ENCODE peak calls at places on chromosomes 1 and 21, in eight cellular contexts. U, E, Q, B, W, N, S and T are unnamed samples.

GRCh38 chr21:36754241-36754881 is 55.4 kb downstream of the SIM2 start:
- DNase-seq in U (no peak), E (no peak), Q (no peak), B (no peak), W (no peak), N (no peak), S (no peak), T (no peak)

GRCh38 chr1:178055779-178056471 is 38.0 kb upstream of the RASAL2 start:
- DNase-seq in U (no peak), E (no peak), Q (no peak), B (no peak), W (no peak), N (peak), S (no peak), T (no peak)

GRCh38 chr1:245807954-245808719 is 653.4 kb downstream of the KIF26B start:
- DNase-seq in U (no peak), E (no peak), Q (no peak), B (no peak), W (no peak), N (peak), S (no peak), T (peak)

GRCh38 chr1:166114419-166114818 is 52.4 kb downstream of the FAM78B start:
- DNase-seq in U (no peak), E (no peak), Q (no peak), B (no peak), W (no peak), N (no peak), S (no peak), T (no peak)

GRCh38 chr1:207631137-207631536 is 13.8 kb upstream of the CR1L start:
- DNase-seq in U (no peak), E (no peak), Q (no peak), B (no peak), W (no peak), N (no peak), S (no peak), T (no peak)

GRCh38 chr1:195663549-195664280 is 944.5 kb downstream of the KCNT2 start:
- DNase-seq in U (no peak), E (no peak), Q (peak), B (no peak), W (peak), N (no peak), S (peak), T (no peak)

GRCh38 chr21:35824136-35824535 is 236.2 kb downstream of the SETD4 start:
- DNase-seq in U (no peak), E (no peak), Q (no peak), B (no peak), W (no peak), N (no peak), S (no peak), T (no peak)

GRCh38 chr1:18118078-18118477 is 10.5 kb downstream of the IGSF21 start:
- DNase-seq in U (no peak), E (no peak), Q (no peak), B (no peak), W (no peak), N (no peak), S (no peak), T (no peak)

GRCh38 chr1:117048431-117049133 is 11.5 kb upstream of the TTF2 start:
- DNase-seq in U (no peak), E (no peak), Q (no peak), B (no peak), W (no peak), N (peak), S (no peak), T (no peak)

GRCh38 chr1:24267003-24267402 is 52.2 kb upstream of the GRHL3 start:
- DNase-seq in U (no peak), E (no peak), Q (no peak), B (no peak), W (no peak), N (no peak), S (no peak), T (no peak)

GRCh38 chr1:112026018-112026417 is 36.5 kb upstream of the KCND3 start:
- DNase-seq in U (no peak), E (no peak), Q (no peak), B (no peak), W (no peak), N (no peak), S (no peak), T (no peak)

GRCh38 chr1:13824626-13825025 is 124.6 kb downstream of the PRDM2 start:
- DNase-seq in U (no peak), E (no peak), Q (no peak), B (no peak), W (no peak), N (no peak), S (no peak), T (no peak)

GRCh38 chr21:44761747-44762208 is 39.8 kb downstream of the UBE2G2 start:
- DNase-seq in U (no peak), E (no peak), Q (no peak), B (no peak), W (no peak), N (no peak), S (no peak), T (no peak)

GRCh38 chr1:219066631-219067349 is 106.9 kb upstream of the LYPLAL1 start:
- DNase-seq in U (no peak), E (peak), Q (peak), B (no peak), W (peak), N (no peak), S (peak), T (peak)

GRCh38 chr1:208387908-208388756 is 143.9 kb upstream of the PLXNA2 start:
- DNase-seq in U (no peak), E (no peak), Q (no peak), B (peak), W (no peak), N (no peak), S (no peak), T (no peak)

GRCh38 chr1:164841723-164842465 is 282.9 kb downstream of the PBX1 start:
- DNase-seq in U (no peak), E (no peak), Q (no peak), B (peak), W (no peak), N (no peak), S (no peak), T (no peak)

GRCh38 chr21:45838636-45839035 is 142.9 kb upstream of the COL6A1 start:
- DNase-seq in U (no peak), E (no peak), Q (no peak), B (no peak), W (no peak), N (no peak), S (no peak), T (no peak)

GRCh38 chr21:25107708-25108107 is 499.6 kb downstream of the MRPL39 start:
- DNase-seq in U (no peak), E (no peak), Q (peak), B (no peak), W (peak), N (no peak), S (peak), T (no peak)

GRCh38 chr1:22225858-22226584 is 83.1 kb upstream of the WNT4 start:
- DNase-seq in U (no peak), E (no peak), Q (no peak), B (no peak), W (no peak), N (no peak), S (no peak), T (no peak)

GRCh38 chr1:213874789-213875188 is 113.0 kb upstream of the PROX1 start:
- DNase-seq in U (no peak), E (no peak), Q (no peak), B (no peak), W (no peak), N (no peak), S (no peak), T (no peak)

GRCh38 chr1:94130851-94131595 is 10.1 kb upstream of the ABCA4 start:
- DNase-seq in U (no peak), E (no peak), Q (no peak), B (no peak), W (peak), N (no peak), S (peak), T (no peak)

GRCh38 chr1:91591175-91591968 is 90.7 kb downstream of the CDC7 start:
- DNase-seq in U (no peak), E (no peak), Q (no peak), B (no peak), W (no peak), N (no peak), S (no peak), T (no peak)

GRCh38 chr1:27816921-27817630 is 13.5 kb upstream of the PPP1R8 start:
- DNase-seq in U (no peak), E (no peak), Q (peak), B (no peak), W (no peak), N (no peak), S (no peak), T (no peak)

GRCh38 chr1:20183876-20184275 is 2.0 kb upstream of the UBXN10 start:
- DNase-seq in U (no peak), E (no peak), Q (no peak), B (no peak), W (no peak), N (no peak), S (no peak), T (no peak)

GRCh38 chr1:161131721-161132409 is 602 bp downstream of the DEDD start:
- DNase-seq in U (no peak), E (peak), Q (peak), B (peak), W (no peak), N (no peak), S (peak), T (no peak)

GRCh38 chr1:44545961-44546360 is 128.3 kb downstream of the TMEM53 start:
- DNase-seq in U (no peak), E (no peak), Q (no peak), B (no peak), W (no peak), N (no peak), S (peak), T (no peak)

GRCh38 chr1:246679211-246680177 is 44.7 kb upstream of the SCCPDH start:
- DNase-seq in U (no peak), E (no peak), Q (no peak), B (no peak), W (no peak), N (no peak), S (no peak), T (no peak)

GRCh38 chr1:1199961-1200875 is 6.2 kb downstream of the TNFRSF18 start:
- DNase-seq in U (no peak), E (no peak), Q (no peak), B (peak), W (no peak), N (peak), S (no peak), T (no peak)

GRCh38 chr1:228280106-228280901 is 72.5 kb downstream of the OBSCN start:
- DNase-seq in U (no peak), E (no peak), Q (no peak), B (no peak), W (no peak), N (peak), S (no peak), T (no peak)

GRCh38 chr21:31573217-31573616 is 86.3 kb upstream of the SOD1 start:
- DNase-seq in U (no peak), E (no peak), Q (no peak), B (no peak), W (no peak), N (no peak), S (no peak), T (no peak)

GRCh38 chr21:44273046-44273445 is 11.3 kb upstream of the DNMT3L start:
- DNase-seq in U (no peak), E (no peak), Q (no peak), B (no peak), W (no peak), N (no peak), S (no peak), T (no peak)

GRCh38 chr1:12475158-12475934 is 142.7 kb downstream of the DHRS3 start:
- DNase-seq in U (no peak), E (no peak), Q (no peak), B (no peak), W (no peak), N (no peak), S (no peak), T (no peak)

GRCh38 chr1:241592273-241592958 is 47.8 kb downstream of the CHML start:
- DNase-seq in U (no peak), E (no peak), Q (no peak), B (no peak), W (peak), N (no peak), S (peak), T (no peak)